ENCODE peak calls at places on chromosomes 3 and 15, in seven cellular contexts. One of them, this sample, is unnamed.

GRCh38 chr3:137071104-137071503 is 113.3 kb downstream of the IL20RB start:
- DNase-seq in cardiac fibroblast: peak; percentile 3
- DNase-seq in A673: no peak
- DNase-seq in foreskin fibroblast: no peak
- DNase-seq in right lobe of liver: peak; percentile 21
- DNase-seq in HCT116: no peak
- DNase-seq in A549: no peak
- DNase-seq in this sample: no peak

GRCh38 chr15:25684521-25685215 is 178.5 kb downstream of the ATP10A start:
- DNase-seq in cardiac fibroblast: peak; percentile 67
- DNase-seq in A673: no peak
- DNase-seq in foreskin fibroblast: peak; percentile 75
- DNase-seq in right lobe of liver: no peak
- DNase-seq in HCT116: no peak
- DNase-seq in A549: no peak
- DNase-seq in this sample: peak; percentile 91

GRCh38 chr3:50303038-50303815 is at the start of gene HYAL1:
- DNase-seq in cardiac fibroblast: peak; percentile 31
- DNase-seq in A673: no peak
- DNase-seq in foreskin fibroblast: no peak
- DNase-seq in right lobe of liver: peak; percentile 93
- DNase-seq in HCT116: peak; percentile 61
- DNase-seq in A549: peak; percentile 50
- DNase-seq in this sample: peak; percentile 30

GRCh38 chr15:65196637-65197336 is 11.6 kb upstream of the CLPX start:
- DNase-seq in cardiac fibroblast: no peak
- DNase-seq in A673: no peak
- DNase-seq in foreskin fibroblast: no peak
- DNase-seq in right lobe of liver: no peak
- DNase-seq in HCT116: no peak
- DNase-seq in A549: no peak
- DNase-seq in this sample: no peak

GRCh38 chr3:151169700-151170224 is 33.3 kb downstream of the GPR171 start:
- DNase-seq in cardiac fibroblast: no peak
- DNase-seq in A673: no peak
- DNase-seq in foreskin fibroblast: no peak
- DNase-seq in right lobe of liver: peak; percentile 43
- DNase-seq in HCT116: no peak
- DNase-seq in A549: no peak
- DNase-seq in this sample: peak; percentile 8

GRCh38 chr15:100671858-100672543 is 69.6 kb downstream of the ASB7 start:
- DNase-seq in cardiac fibroblast: peak; percentile 55
- DNase-seq in A673: peak; percentile 55
- DNase-seq in foreskin fibroblast: no peak
- DNase-seq in right lobe of liver: no peak
- DNase-seq in HCT116: peak; percentile 37
- DNase-seq in A549: peak; percentile 69
- DNase-seq in this sample: peak; percentile 61

GRCh38 chr3:135224963-135225362 is 429.9 kb downstream of the EPHB1 start:
- DNase-seq in cardiac fibroblast: no peak
- DNase-seq in A673: no peak
- DNase-seq in foreskin fibroblast: no peak
- DNase-seq in right lobe of liver: no peak
- DNase-seq in HCT116: no peak
- DNase-seq in A549: no peak
- DNase-seq in this sample: no peak

GRCh38 chr3:138493804-138494606 is 59.6 kb downstream of the ESYT3 start:
- DNase-seq in cardiac fibroblast: peak; percentile 85
- DNase-seq in A673: peak; percentile 57
- DNase-seq in foreskin fibroblast: peak; percentile 86
- DNase-seq in right lobe of liver: no peak
- DNase-seq in HCT116: no peak
- DNase-seq in A549: peak; percentile 54
- DNase-seq in this sample: peak; percentile 80

GRCh38 chr15:97521894-97522293 is 438.6 kb upstream of the ARRDC4 start:
- DNase-seq in cardiac fibroblast: peak; percentile 13
- DNase-seq in A673: peak; percentile 77
- DNase-seq in foreskin fibroblast: no peak
- DNase-seq in right lobe of liver: no peak
- DNase-seq in HCT116: no peak
- DNase-seq in A549: no peak
- DNase-seq in this sample: no peak

GRCh38 chr15:73928971-73929627 is 2.8 kb downstream of the LOXL1 start:
- DNase-seq in cardiac fibroblast: no peak
- DNase-seq in A673: no peak
- DNase-seq in foreskin fibroblast: no peak
- DNase-seq in right lobe of liver: no peak
- DNase-seq in HCT116: no peak
- DNase-seq in A549: no peak
- DNase-seq in this sample: no peak

GRCh38 chr3:14290631-14291385 is 111.6 kb upstream of the SLC6A6 start:
- DNase-seq in cardiac fibroblast: no peak
- DNase-seq in A673: no peak
- DNase-seq in foreskin fibroblast: peak; percentile 23
- DNase-seq in right lobe of liver: no peak
- DNase-seq in HCT116: no peak
- DNase-seq in A549: no peak
- DNase-seq in this sample: peak; percentile 52

GRCh38 chr3:102514241-102514640 is 79.4 kb downstream of the ZPLD1 start:
- DNase-seq in cardiac fibroblast: no peak
- DNase-seq in A673: peak; percentile 96
- DNase-seq in foreskin fibroblast: no peak
- DNase-seq in right lobe of liver: no peak
- DNase-seq in HCT116: no peak
- DNase-seq in A549: no peak
- DNase-seq in this sample: no peak

GRCh38 chr3:112477891-112478290 is 21.4 kb downstream of the BTLA start:
- DNase-seq in cardiac fibroblast: no peak
- DNase-seq in A673: no peak
- DNase-seq in foreskin fibroblast: no peak
- DNase-seq in right lobe of liver: no peak
- DNase-seq in HCT116: no peak
- DNase-seq in A549: no peak
- DNase-seq in this sample: no peak

GRCh38 chr3:31051226-31051625 is 156.8 kb upstream of the GADL1 start:
- DNase-seq in cardiac fibroblast: no peak
- DNase-seq in A673: no peak
- DNase-seq in foreskin fibroblast: no peak
- DNase-seq in right lobe of liver: no peak
- DNase-seq in HCT116: no peak
- DNase-seq in A549: no peak
- DNase-seq in this sample: no peak

GRCh38 chr3:112376996-112377395 is 44.0 kb downstream of the CD200 start:
- DNase-seq in cardiac fibroblast: peak; percentile 77
- DNase-seq in A673: no peak
- DNase-seq in foreskin fibroblast: peak; percentile 67
- DNase-seq in right lobe of liver: no peak
- DNase-seq in HCT116: no peak
- DNase-seq in A549: no peak
- DNase-seq in this sample: peak; percentile 99

GRCh38 chr3:157491136-157491535 is 12.1 kb downstream of the VEPH1 start:
- DNase-seq in cardiac fibroblast: no peak
- DNase-seq in A673: no peak
- DNase-seq in foreskin fibroblast: no peak
- DNase-seq in right lobe of liver: no peak
- DNase-seq in HCT116: no peak
- DNase-seq in A549: no peak
- DNase-seq in this sample: no peak

GRCh38 chr3:180265551-180265950 is 228.8 kb upstream of the PEX5L start:
- DNase-seq in cardiac fibroblast: peak; percentile 58
- DNase-seq in A673: no peak
- DNase-seq in foreskin fibroblast: no peak
- DNase-seq in right lobe of liver: no peak
- DNase-seq in HCT116: no peak
- DNase-seq in A549: no peak
- DNase-seq in this sample: peak; percentile 91

GRCh38 chr3:168081171-168081771 is 14.5 kb downstream of the GOLIM4 start:
- DNase-seq in cardiac fibroblast: peak; percentile 29
- DNase-seq in A673: no peak
- DNase-seq in foreskin fibroblast: peak; percentile 32
- DNase-seq in right lobe of liver: no peak
- DNase-seq in HCT116: no peak
- DNase-seq in A549: no peak
- DNase-seq in this sample: no peak

GRCh38 chr15:85172846-85173490 is 191.3 kb downstream of the PDE8A start:
- DNase-seq in cardiac fibroblast: peak; percentile 51
- DNase-seq in A673: no peak
- DNase-seq in foreskin fibroblast: no peak
- DNase-seq in right lobe of liver: no peak
- DNase-seq in HCT116: no peak
- DNase-seq in A549: peak; percentile 22
- DNase-seq in this sample: peak; percentile 27

GRCh38 chr3:97009427-97010019 is 195.1 kb downstream of the EPHA6 start:
- DNase-seq in cardiac fibroblast: no peak
- DNase-seq in A673: no peak
- DNase-seq in foreskin fibroblast: no peak
- DNase-seq in right lobe of liver: no peak
- DNase-seq in HCT116: no peak
- DNase-seq in A549: no peak
- DNase-seq in this sample: no peak

GRCh38 chr15:58503139-58504027 is 71.6 kb downstream of the LIPC start:
- DNase-seq in cardiac fibroblast: no peak
- DNase-seq in A673: no peak
- DNase-seq in foreskin fibroblast: no peak
- DNase-seq in right lobe of liver: no peak
- DNase-seq in HCT116: no peak
- DNase-seq in A549: no peak
- DNase-seq in this sample: no peak

GRCh38 chr3:135203026-135203425 is 408.0 kb downstream of the EPHB1 start:
- DNase-seq in cardiac fibroblast: no peak
- DNase-seq in A673: no peak
- DNase-seq in foreskin fibroblast: no peak
- DNase-seq in right lobe of liver: no peak
- DNase-seq in HCT116: no peak
- DNase-seq in A549: no peak
- DNase-seq in this sample: no peak

GRCh38 chr3:50510325-50510724 is 6.9 kb upstream of the CACNA2D2 start:
- DNase-seq in cardiac fibroblast: no peak
- DNase-seq in A673: no peak
- DNase-seq in foreskin fibroblast: no peak
- DNase-seq in right lobe of liver: no peak
- DNase-seq in HCT116: no peak
- DNase-seq in A549: no peak
- DNase-seq in this sample: no peak

GRCh38 chr3:4574426-4574965 is 81.3 kb downstream of the ITPR1 start:
- DNase-seq in cardiac fibroblast: no peak
- DNase-seq in A673: no peak
- DNase-seq in foreskin fibroblast: no peak
- DNase-seq in right lobe of liver: no peak
- DNase-seq in HCT116: no peak
- DNase-seq in A549: no peak
- DNase-seq in this sample: no peak

GRCh38 chr15:88399021-88399685 is 68.0 kb downstream of the MRPL46 start:
- DNase-seq in cardiac fibroblast: no peak
- DNase-seq in A673: no peak
- DNase-seq in foreskin fibroblast: no peak
- DNase-seq in right lobe of liver: no peak
- DNase-seq in HCT116: no peak
- DNase-seq in A549: no peak
- DNase-seq in this sample: no peak

GRCh38 chr3:120172070-120172469 is 77.8 kb upstream of the GSK3B start:
- DNase-seq in cardiac fibroblast: peak; percentile 87
- DNase-seq in A673: no peak
- DNase-seq in foreskin fibroblast: peak; percentile 68
- DNase-seq in right lobe of liver: no peak
- DNase-seq in HCT116: no peak
- DNase-seq in A549: no peak
- DNase-seq in this sample: peak; percentile 92

GRCh38 chr3:129747982-129748381 is 141.5 kb upstream of the PLXND1 start:
- DNase-seq in cardiac fibroblast: no peak
- DNase-seq in A673: no peak
- DNase-seq in foreskin fibroblast: no peak
- DNase-seq in right lobe of liver: no peak
- DNase-seq in HCT116: no peak
- DNase-seq in A549: no peak
- DNase-seq in this sample: no peak
- TF ChIP-seq CTCF in cardiac fibroblast: no peak
- TF ChIP-seq CTCF in A673: no peak
- TF ChIP-seq CTCF in foreskin fibroblast: no peak
- TF ChIP-seq CTCF in right lobe of liver: no peak
- TF ChIP-seq CTCF in HCT116: no peak
- TF ChIP-seq CTCF in A549: no peak
- TF ChIP-seq CTCF in this sample: no peak

GRCh38 chr15:69415381-69415780 is 1.2 kb downstream of the KIF23 start:
- DNase-seq in cardiac fibroblast: peak; percentile 67
- DNase-seq in A673: peak; percentile 14
- DNase-seq in foreskin fibroblast: no peak
- DNase-seq in right lobe of liver: no peak
- DNase-seq in HCT116: no peak
- DNase-seq in A549: no peak
- DNase-seq in this sample: peak; percentile 34
- H3K4me3 ChIP-seq in cardiac fibroblast: peak overlapping the region; percentile 98
- H3K4me3 ChIP-seq in A673: peak overlapping the region; percentile 98
- H3K4me3 ChIP-seq in foreskin fibroblast: peak overlapping the region; percentile 82
- H3K4me3 ChIP-seq in right lobe of liver: no peak overlapping the region
- H3K4me3 ChIP-seq in HCT116: peak overlapping the region; percentile 89
- H3K4me3 ChIP-seq in A549: peak overlapping the region; percentile 83
- H3K4me3 ChIP-seq in this sample: peak overlapping the region; percentile 34

GRCh38 chr3:42117175-42118008 is 26.2 kb downstream of the TRAK1 start:
- DNase-seq in cardiac fibroblast: peak; percentile 81
- DNase-seq in A673: peak; percentile 40
- DNase-seq in foreskin fibroblast: peak; percentile 70
- DNase-seq in right lobe of liver: no peak
- DNase-seq in HCT116: peak; percentile 33
- DNase-seq in A549: peak; percentile 29
- DNase-seq in this sample: peak; percentile 84

GRCh38 chr3:42116466-42116865 is 25.3 kb downstream of the TRAK1 start:
- DNase-seq in cardiac fibroblast: no peak
- DNase-seq in A673: no peak
- DNase-seq in foreskin fibroblast: peak; percentile 12
- DNase-seq in right lobe of liver: no peak
- DNase-seq in HCT116: no peak
- DNase-seq in A549: no peak
- DNase-seq in this sample: no peak

GRCh38 chr3:42119558-42120355 is 28.6 kb downstream of the TRAK1 start:
- DNase-seq in cardiac fibroblast: peak; percentile 21
- DNase-seq in A673: no peak
- DNase-seq in foreskin fibroblast: no peak
- DNase-seq in right lobe of liver: no peak
- DNase-seq in HCT116: no peak
- DNase-seq in A549: no peak
- DNase-seq in this sample: no peak

GRCh38 chr3:42120866-42121265 is 29.7 kb downstream of the TRAK1 start:
- DNase-seq in cardiac fibroblast: peak; percentile 59
- DNase-seq in A673: no peak
- DNase-seq in foreskin fibroblast: no peak
- DNase-seq in right lobe of liver: no peak
- DNase-seq in HCT116: no peak
- DNase-seq in A549: no peak
- DNase-seq in this sample: no peak

GRCh38 chr3:42118762-42119361 is 27.7 kb downstream of the TRAK1 start:
- DNase-seq in cardiac fibroblast: peak; percentile 60
- DNase-seq in A673: peak; percentile 43
- DNase-seq in foreskin fibroblast: peak; percentile 10
- DNase-seq in right lobe of liver: no peak
- DNase-seq in HCT116: peak; percentile 47
- DNase-seq in A549: peak; percentile 63
- DNase-seq in this sample: peak; percentile 43
- TF ChIP-seq CTCF in cardiac fibroblast: peak; percentile 35
- TF ChIP-seq CTCF in A673: peak; percentile 41
- TF ChIP-seq CTCF in foreskin fibroblast: peak; percentile 27
- TF ChIP-seq CTCF in right lobe of liver: peak; percentile 45
- TF ChIP-seq CTCF in HCT116: peak; percentile 66
- TF ChIP-seq CTCF in A549: peak; percentile 63
- TF ChIP-seq CTCF in this sample: peak; percentile 33

GRCh38 chr3:98763814-98764691 is 913 bp downstream of the ST3GAL6 start:
- DNase-seq in cardiac fibroblast: peak; percentile 46
- DNase-seq in A673: no peak
- DNase-seq in foreskin fibroblast: no peak
- DNase-seq in right lobe of liver: no peak
- DNase-seq in HCT116: no peak
- DNase-seq in A549: no peak
- DNase-seq in this sample: no peak
- H3K4me3 ChIP-seq in cardiac fibroblast: no peak overlapping the region
- H3K4me3 ChIP-seq in A673: no peak overlapping the region
- H3K4me3 ChIP-seq in foreskin fibroblast: no peak overlapping the region
- H3K4me3 ChIP-seq in right lobe of liver: peak overlapping the region; percentile 3
- H3K4me3 ChIP-seq in HCT116: no peak overlapping the region
- H3K4me3 ChIP-seq in A549: no peak overlapping the region
- H3K4me3 ChIP-seq in this sample: no peak overlapping the region